ENCODE peak calls at places on chromosomes 6 and 20, in six cellular contexts. C is brain microvascular endothelial cell, Q is hepatocyte, S is breast epithelium, O is neural progenitor cell, A is left ventricle myocardium inferior. U is an unnamed sample.

GRCh38 chr6:111456208-111456607 is 26.8 kb downstream of the REV3L start:
- DNase-seq in S (no peak), A (no peak), Q (no peak), O (no peak), C (no peak), U (no peak)

GRCh38 chr6:93035756-93036155 is 383.6 kb downstream of the EPHA7 start:
- DNase-seq in Q (no peak), O (no peak), C (no peak), A (no peak), S (no peak), U (no peak)

GRCh38 chr6:126824226-126824625 is 294.2 kb upstream of the RSPO3 start:
- DNase-seq in C (no peak), O (peak), A (no peak), S (no peak), Q (no peak), U (no peak)

GRCh38 chr20:9353916-9354276 is 160.5 kb upstream of the LAMP5 start:
- DNase-seq in O (no peak), A (no peak), S (no peak), Q (peak), C (no peak), U (no peak)

GRCh38 chr20:61925555-61926252 is 140.0 kb downstream of the TAF4 start:
- DNase-seq in C (peak), O (no peak), A (no peak), S (no peak), Q (no peak), U (no peak)

GRCh38 chr6:134176283-134176975 is 124.0 kb upstream of the SLC2A12 start:
- DNase-seq in S (no peak), A (peak), O (peak), C (peak), Q (peak), U (no peak)

GRCh38 chr6:87832025-87832825 is 130.2 kb upstream of the AKIRIN2 start:
- DNase-seq in Q (peak), A (no peak), C (no peak), S (no peak), O (no peak), U (no peak)

GRCh38 chr20:58271596-58272460 is 37.7 kb upstream of the RAB22A start:
- DNase-seq in Q (no peak), A (no peak), S (no peak), C (peak), O (no peak), U (no peak)

GRCh38 chr6:22512716-22513452 is 56.5 kb upstream of the HDGFL1 start:
- DNase-seq in O (no peak), S (no peak), C (peak), Q (peak), A (no peak), U (peak)

GRCh38 chr6:21588812-21589811 is 4.4 kb upstream of the SOX4 start:
- DNase-seq in O (peak), C (peak), S (peak), A (peak), Q (peak), U (peak)

GRCh38 chr6:72911463-72912153 is 289.7 kb downstream of the KCNQ5 start:
- DNase-seq in O (no peak), S (no peak), A (no peak), Q (no peak), C (no peak), U (peak)

GRCh38 chr20:57746201-57746600 is 36.4 kb upstream of the PMEPA1 start:
- DNase-seq in C (no peak), Q (no peak), S (no peak), A (no peak), O (no peak), U (no peak)

GRCh38 chr6:44064948-44065272 is 62.3 kb downstream of the MRPL14 start:
- DNase-seq in C (no peak), A (no peak), O (no peak), S (no peak), Q (no peak), U (no peak)

GRCh38 chr6:2524090-2524489 is 226.6 kb downstream of the MYLK4 start:
- DNase-seq in Q (no peak), C (no peak), A (no peak), O (no peak), S (no peak), U (no peak)

GRCh38 chr6:156944412-156944811 is 167.2 kb downstream of the ARID1B start:
- DNase-seq in S (no peak), A (no peak), O (no peak), Q (no peak), C (no peak), U (no peak)

GRCh38 chr6:101224751-101225150 is 168.8 kb upstream of the GRIK2 start:
- DNase-seq in Q (no peak), S (no peak), O (no peak), A (no peak), C (no peak), U (no peak)

GRCh38 chr6:139996253-139996834 is 621.9 kb upstream of the CITED2 start:
- DNase-seq in C (no peak), S (no peak), O (peak), Q (peak), A (no peak), U (no peak)

GRCh38 chr6:95249176-95249575 is 328.2 kb upstream of the MANEA start:
- DNase-seq in O (no peak), A (no peak), C (no peak), Q (no peak), S (no peak), U (peak)

GRCh38 chr6:37309692-37310091 is 44.1 kb upstream of the RNF8 start:
- DNase-seq in S (no peak), C (no peak), Q (no peak), A (no peak), O (no peak), U (no peak)

GRCh38 chr6:105740946-105741605 is 338.2 kb upstream of the PREP start:
- DNase-seq in Q (no peak), S (no peak), C (no peak), O (no peak), A (no peak), U (no peak)

GRCh38 chr20:37007898-37008649 is 56.6 kb upstream of the SAMHD1 start:
- DNase-seq in C (peak), O (no peak), A (no peak), S (no peak), Q (peak), U (peak)

GRCh38 chr6:14709900-14710299 is 536.0 kb upstream of the JARID2 start:
- DNase-seq in Q (no peak), S (no peak), C (no peak), O (no peak), A (no peak), U (no peak)

GRCh38 chr6:155120034-155120433 is 124.9 kb downstream of the TIAM2 start:
- DNase-seq in Q (no peak), A (no peak), C (no peak), O (peak), S (no peak), U (no peak)

GRCh38 chr6:150753404-150754184 is 111.9 kb upstream of the MTHFD1L start:
- DNase-seq in S (no peak), C (no peak), Q (peak), O (peak), A (no peak), U (no peak)

GRCh38 chr6:55963301-55963700 is 87.9 kb upstream of the BMP5 start:
- DNase-seq in A (peak), C (peak), S (no peak), O (no peak), Q (no peak), U (no peak)

GRCh38 chr6:45378324-45378926 is 691 bp upstream of the SUPT3H start:
- DNase-seq in Q (no peak), O (peak), A (peak), S (no peak), C (no peak), U (no peak)

GRCh38 chr6:168923171-168923570 is 330.5 kb downstream of the THBS2 start:
- DNase-seq in O (no peak), A (no peak), S (no peak), Q (no peak), C (no peak), U (no peak)

GRCh38 chr6:11653028-11653583 is 115.6 kb downstream of the TMEM170B start:
- DNase-seq in Q (peak), S (no peak), A (no peak), C (peak), O (no peak), U (peak)

GRCh38 chr6:111992851-111993250 is 61.1 kb upstream of the CCN6 start:
- DNase-seq in C (peak), Q (no peak), O (no peak), S (no peak), A (no peak), U (no peak)

GRCh38 chr6:149513915-149514314 is 29.1 kb upstream of the ZC3H12D start:
- DNase-seq in S (no peak), Q (no peak), C (no peak), O (no peak), A (no peak), U (no peak)

GRCh38 chr6:74133073-74133472 is 437.1 kb downstream of the CD109 start:
- DNase-seq in A (no peak), S (no peak), C (no peak), O (no peak), Q (no peak), U (no peak)

GRCh38 chr6:116772450-116772849 is 6.9 kb upstream of the FAM162B start:
- DNase-seq in A (no peak), S (no peak), C (no peak), Q (no peak), O (no peak), U (no peak)

GRCh38 chr6:165728196-165728595 is 65.2 kb upstream of the PDE10A start:
- DNase-seq in Q (no peak), C (no peak), A (no peak), O (no peak), S (no peak), U (no peak)

GRCh38 chr6:97282238-97282725 is 734 bp downstream of the MMS22L start:
- DNase-seq in O (peak), A (no peak), Q (peak), C (peak), S (no peak), U (no peak)

GRCh38 chr6:150196942-150197745 is 54.3 kb downstream of the PPP1R14C start:
- DNase-seq in C (no peak), Q (no peak), O (no peak), S (no peak), A (no peak), U (no peak)

GRCh38 chr6:89989742-89990141 is 95.5 kb downstream of the GJA10 start:
- DNase-seq in A (no peak), C (peak), Q (no peak), O (no peak), S (no peak), U (no peak)

GRCh38 chr6:132820629-132821381 is 6.4 kb downstream of the RPS12 start:
- DNase-seq in C (no peak), Q (no peak), S (no peak), O (no peak), A (no peak), U (no peak)

GRCh38 chr6:150373260-150373701 is 4.5 kb downstream of the IYD start:
- DNase-seq in O (no peak), C (peak), Q (no peak), A (peak), S (no peak), U (no peak)

GRCh38 chr6:51660767-51661166 is 426.6 kb downstream of the PKHD1 start:
- DNase-seq in S (no peak), O (no peak), C (no peak), A (no peak), Q (no peak), U (no peak)
- H3K4me3 ChIP-seq in S (no peak), O (no peak), C (no peak), A (no peak), Q (no peak), U (no peak)

GRCh38 chr6:26331809-26332226 is 33.2 kb upstream of the BTN3A2 start:
- DNase-seq in S (no peak), C (no peak), O (no peak), A (no peak), Q (no peak), U (no peak)
- TF ChIP-seq CTCF in S (no peak), C (no peak), O (no peak), A (no peak), Q (no peak), U (no peak)

GRCh38 chr20:25223765-25224720 is 23.8 kb upstream of the PYGB start:
- DNase-seq in O (no peak), Q (no peak), S (no peak), A (no peak), C (no peak), U (no peak)
- H3K4me3 ChIP-seq in O (no peak), Q (no peak), S (no peak), A (no peak), C (no peak), U (no peak)

DNA sequence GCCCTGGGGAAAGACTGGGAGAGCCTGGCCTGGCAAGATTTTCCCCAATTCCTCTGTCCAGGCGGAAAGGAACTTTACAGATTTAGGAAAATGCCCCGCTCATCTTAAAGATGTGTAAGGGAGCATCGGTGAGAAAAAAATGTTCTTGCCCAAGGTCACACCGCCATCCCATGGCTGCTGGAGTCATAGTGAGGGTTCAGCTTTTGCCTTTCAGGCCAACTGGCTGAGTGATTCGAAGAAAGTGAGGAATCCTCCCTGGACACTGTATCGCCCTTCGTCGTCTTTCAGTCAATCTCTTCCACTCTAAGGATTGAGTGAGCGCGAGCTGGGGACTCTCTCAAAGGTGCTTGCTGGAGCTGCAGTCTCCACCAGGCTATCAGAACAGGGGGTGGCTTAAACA is 1.4 kb downstream of the WFDC2 start:
- DNase-seq in C (no peak), S (no peak), Q (no peak), A (no peak), O (peak), U (no peak)
- TF ChIP-seq CTCF in C (peak), S (no peak), Q (peak), A (peak), O (peak), U (peak)

GRCh38 chr6:159541296-159541695 is 151.7 kb downstream of the SOD2 start:
- DNase-seq in A (no peak), Q (no peak), C (no peak), O (no peak), S (no peak), U (no peak)
- H3K4me3 ChIP-seq in A (no peak), Q (no peak), C (no peak), O (no peak), S (no peak), U (no peak)

GRCh38 chr20:53381568-53382262 is 211.9 kb downstream of the ZNF217 start:
- DNase-seq in A (no peak), S (no peak), Q (no peak), O (no peak), C (no peak), U (no peak)
- TF ChIP-seq CTCF in A (no peak), S (no peak), Q (no peak), O (peak), C (no peak), U (peak)

DNA sequence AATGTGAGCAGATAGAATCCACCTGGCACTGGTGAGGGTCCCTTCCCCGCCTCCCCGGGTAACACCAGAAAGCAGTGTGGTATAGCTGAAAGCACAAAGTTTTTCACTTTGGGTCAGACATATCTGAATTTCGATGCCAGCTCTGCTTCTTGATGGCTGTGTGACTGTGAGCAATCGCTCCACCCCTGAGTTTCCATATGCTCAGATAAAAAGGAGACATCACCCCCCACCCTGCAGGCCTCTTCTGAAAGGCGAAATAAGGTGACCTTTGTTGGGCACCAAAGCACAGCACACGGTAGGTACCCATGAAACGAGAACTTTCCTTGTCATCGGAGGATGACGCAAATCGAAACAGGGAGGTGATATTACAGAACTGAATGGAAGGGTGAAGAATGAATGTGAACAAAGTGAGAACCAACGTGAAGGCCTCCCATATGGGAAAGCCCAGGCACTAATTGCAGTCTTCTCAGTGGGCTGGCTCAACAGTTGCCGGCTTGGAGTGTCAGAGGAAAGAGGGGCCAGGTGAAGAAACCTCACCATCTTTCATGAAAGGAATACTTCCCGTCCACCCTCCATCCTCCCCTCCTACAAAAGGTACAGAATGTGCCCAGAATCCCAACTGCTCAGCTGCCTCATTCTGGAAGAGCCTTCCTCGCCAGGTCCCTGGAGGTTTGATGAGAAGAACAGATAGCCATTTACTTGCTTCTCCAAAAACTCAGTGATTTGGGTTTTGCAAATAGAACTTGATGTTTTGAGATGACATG is 61.8 kb downstream of the NFATC2 start:
- DNase-seq in Q (no peak), S (no peak), C (no peak), O (no peak), A (no peak), U (no peak)
- H3K4me3 ChIP-seq in Q (no peak), S (no peak), C (no peak), O (no peak), A (no peak), U (no peak)

U was measured in retinal pigment epithelial cell.